ENCODE peak calls at places on chromosomes 2 and 18, in six cellular contexts. One of them, this sample, is unnamed.

GRCh38 chr2:17976871-17977746 is 98.6 kb downstream of the KCNS3 start:
- DNase-seq in HFF-Myc: peak; percentile 92
- DNase-seq in GM20000: no peak
- DNase-seq in esophagus squamous epithelium: no peak
- DNase-seq in A172: peak; percentile 96
- DNase-seq in D721Med: no peak
- DNase-seq in this sample: no peak

GRCh38 chr18:26714739-26715138 is 150.8 kb downstream of the AQP4 start:
- DNase-seq in A172: no peak
- DNase-seq in HFF-Myc: no peak
- DNase-seq in GM20000: no peak
- DNase-seq in esophagus squamous epithelium: no peak
- DNase-seq in D721Med: no peak
- DNase-seq in this sample: no peak

GRCh38 chr2:236089271-236090026 is 78.7 kb downstream of the GBX2 start:
- DNase-seq in D721Med: no peak
- DNase-seq in GM20000: no peak
- DNase-seq in HFF-Myc: no peak
- DNase-seq in esophagus squamous epithelium: no peak
- DNase-seq in A172: peak; percentile 38
- DNase-seq in this sample: no peak

GRCh38 chr2:81786809-81787208 is 1482.3 kb upstream of the LRRTM1 start:
- DNase-seq in HFF-Myc: no peak
- DNase-seq in A172: no peak
- DNase-seq in esophagus squamous epithelium: no peak
- DNase-seq in GM20000: no peak
- DNase-seq in D721Med: no peak
- DNase-seq in this sample: no peak

GRCh38 chr2:26488463-26489212 is 10.7 kb upstream of the OTOF start:
- DNase-seq in GM20000: no peak
- DNase-seq in D721Med: no peak
- DNase-seq in esophagus squamous epithelium: no peak
- DNase-seq in A172: no peak
- DNase-seq in HFF-Myc: no peak
- DNase-seq in this sample: no peak

GRCh38 chr2:191976436-191976835 is 129.5 kb upstream of the CAVIN2 start:
- DNase-seq in esophagus squamous epithelium: no peak
- DNase-seq in HFF-Myc: peak; percentile 17
- DNase-seq in D721Med: no peak
- DNase-seq in A172: peak; percentile 73
- DNase-seq in GM20000: no peak
- DNase-seq in this sample: no peak

GRCh38 chr2:46857871-46858696 is 57.5 kb downstream of the MCFD2 start:
- DNase-seq in D721Med: no peak
- DNase-seq in esophagus squamous epithelium: no peak
- DNase-seq in HFF-Myc: no peak
- DNase-seq in A172: peak; percentile 91
- DNase-seq in GM20000: no peak
- DNase-seq in this sample: no peak

GRCh38 chr2:191318037-191318728 is 73.0 kb downstream of the MYO1B start:
- DNase-seq in HFF-Myc: no peak
- DNase-seq in D721Med: no peak
- DNase-seq in GM20000: no peak
- DNase-seq in esophagus squamous epithelium: no peak
- DNase-seq in A172: peak; percentile 46
- DNase-seq in this sample: no peak

GRCh38 chr18:313931-314330 is 46.1 kb upstream of the THOC1 start:
- DNase-seq in esophagus squamous epithelium: no peak
- DNase-seq in D721Med: no peak
- DNase-seq in HFF-Myc: no peak
- DNase-seq in A172: no peak
- DNase-seq in GM20000: no peak
- DNase-seq in this sample: no peak

GRCh38 chr2:200575957-200576356 is 9.9 kb upstream of the AOX1 start:
- DNase-seq in GM20000: peak; percentile 31
- DNase-seq in HFF-Myc: no peak
- DNase-seq in esophagus squamous epithelium: no peak
- DNase-seq in A172: no peak
- DNase-seq in D721Med: no peak
- DNase-seq in this sample: peak; percentile 11